ENCODE peak calls at places on chromosomes 4 and X, in ten cellular contexts. One of them, this sample, is unnamed.

GRCh38 chrX:107677501-107677901 is 49.2 kb downstream of the PRPS1 start:
- DNase-seq in GM20000: no peak
- DNase-seq in EL: no peak
- DNase-seq in HepG2: no peak
- DNase-seq in GM04503: no peak
- DNase-seq in HT-29: no peak
- DNase-seq in amygdala: no peak
- DNase-seq in MV-4-11: no peak
- DNase-seq in GM03348: no peak
- DNase-seq in AG09309: no peak
- DNase-seq in this sample: peak; percentile 54

GRCh38 chr4:76219299-76220055 is 5.9 kb upstream of the SCARB2 start:
- DNase-seq in amygdala: no peak
- DNase-seq in HT-29: peak; percentile 34
- DNase-seq in GM04503: peak; percentile 42
- DNase-seq in HepG2: peak; percentile 62
- DNase-seq in AG09309: peak; percentile 39
- DNase-seq in GM20000: no peak
- DNase-seq in MV-4-11: peak; percentile 82
- DNase-seq in EL: peak; percentile 47
- DNase-seq in GM03348: peak; percentile 69
- DNase-seq in this sample: no peak

GRCh38 chr4:169131556-169132208 is 121.6 kb upstream of the CBR4 start:
- DNase-seq in AG09309: no peak
- DNase-seq in GM04503: no peak
- DNase-seq in MV-4-11: no peak
- DNase-seq in GM20000: no peak
- DNase-seq in GM03348: no peak
- DNase-seq in HT-29: no peak
- DNase-seq in amygdala: no peak
- DNase-seq in EL: no peak
- DNase-seq in HepG2: no peak
- DNase-seq in this sample: no peak

GRCh38 chr4:151169900-151170299 is 70.5 kb downstream of the RPS3A start:
- DNase-seq in HT-29: no peak
- DNase-seq in EL: peak; percentile 9
- DNase-seq in AG09309: no peak
- DNase-seq in GM03348: no peak
- DNase-seq in amygdala: no peak
- DNase-seq in GM04503: no peak
- DNase-seq in MV-4-11: no peak
- DNase-seq in HepG2: no peak
- DNase-seq in GM20000: no peak
- DNase-seq in this sample: peak; percentile 47

GRCh38 chrX:10106801-10107200 is 50.0 kb upstream of the CLCN4 start:
- DNase-seq in GM20000: peak; percentile 56
- DNase-seq in HT-29: no peak
- DNase-seq in EL: no peak
- DNase-seq in AG09309: no peak
- DNase-seq in amygdala: no peak
- DNase-seq in HepG2: no peak
- DNase-seq in MV-4-11: no peak
- DNase-seq in GM03348: no peak
- DNase-seq in GM04503: no peak
- DNase-seq in this sample: no peak

GRCh38 chr4:77002321-77002720 is 52.8 kb downstream of the SEPTIN11 start:
- DNase-seq in AG09309: no peak
- DNase-seq in GM03348: no peak
- DNase-seq in HT-29: no peak
- DNase-seq in GM20000: no peak
- DNase-seq in amygdala: no peak
- DNase-seq in MV-4-11: no peak
- DNase-seq in EL: no peak
- DNase-seq in HepG2: no peak
- DNase-seq in GM04503: no peak
- DNase-seq in this sample: peak; percentile 67

GRCh38 chr4:119615068-119615744 is 13.4 kb downstream of the PDE5A start:
- DNase-seq in GM04503: no peak
- DNase-seq in HepG2: no peak
- DNase-seq in GM03348: no peak
- DNase-seq in AG09309: no peak
- DNase-seq in HT-29: no peak
- DNase-seq in GM20000: no peak
- DNase-seq in EL: no peak
- DNase-seq in amygdala: no peak
- DNase-seq in MV-4-11: no peak
- DNase-seq in this sample: no peak

GRCh38 chr4:25874641-25875040 is 11.9 kb upstream of the SEL1L3 start:
- DNase-seq in HepG2: no peak
- DNase-seq in GM20000: no peak
- DNase-seq in amygdala: no peak
- DNase-seq in GM03348: no peak
- DNase-seq in EL: no peak
- DNase-seq in MV-4-11: no peak
- DNase-seq in HT-29: no peak
- DNase-seq in AG09309: no peak
- DNase-seq in GM04503: no peak
- DNase-seq in this sample: no peak

GRCh38 chr4:88818650-88819470 is 121.2 kb upstream of the NAP1L5 start:
- DNase-seq in GM20000: peak; percentile 25
- DNase-seq in HT-29: peak; percentile 79
- DNase-seq in MV-4-11: peak; percentile 17
- DNase-seq in GM03348: peak; percentile 28
- DNase-seq in EL: peak; percentile 41
- DNase-seq in HepG2: peak; percentile 56
- DNase-seq in amygdala: no peak
- DNase-seq in AG09309: no peak
- DNase-seq in GM04503: no peak
- DNase-seq in this sample: peak; percentile 28

GRCh38 chr4:82320351-82320750 is 53.4 kb downstream of the HNRNPD start:
- DNase-seq in AG09309: no peak
- DNase-seq in HepG2: no peak
- DNase-seq in GM20000: no peak
- DNase-seq in MV-4-11: no peak
- DNase-seq in HT-29: no peak
- DNase-seq in EL: peak; percentile 6
- DNase-seq in GM03348: no peak
- DNase-seq in GM04503: no peak
- DNase-seq in amygdala: no peak
- DNase-seq in this sample: no peak